ENCODE peak calls at places on chromosomes 11 and 22, in ten cellular contexts. Y is AG04450, N is tibial artery, T is lung, I is HepG2, Z is fibroblast of lung, W is HL-60, G is H1, O is lower lobe of right lung, V is IMR-90. E is an unnamed sample.
A peak's percentile ranks its signal among the peaks of the same experiment; 100 is the strongest.

GRCh38 chr22:49667236-49667635 is 160.4 kb downstream of the BRD1 start:
- DNase-seq in Y (no peak), N (peak; percentile 40), T (no peak), I (no peak), Z (no peak), W (no peak), G (peak; percentile 43), O (peak; percentile 60), V (no peak), E (no peak)

GRCh38 chr22:23369054-23369685 is 188.9 kb downstream of the BCR start:
- DNase-seq in Y (no peak), N (peak; percentile 39), T (no peak), I (no peak), Z (no peak), W (no peak), G (peak; percentile 22), O (no peak), V (no peak), E (no peak)

GRCh38 chr11:44760917-44761545 is 34.3 kb downstream of the TSPAN18 start:
- DNase-seq in Y (peak; percentile 52), N (peak; percentile 83), T (no peak), I (no peak), Z (peak; percentile 83), W (no peak), G (peak; percentile 61), O (no peak), V (peak; percentile 96), E (no peak)

GRCh38 chr22:23032681-23033080 is 37.6 kb upstream of the GNAZ start:
- DNase-seq in Y (no peak), N (no peak), T (no peak), I (no peak), Z (no peak), W (no peak), G (no peak), O (no peak), V (no peak), E (no peak)

GRCh38 chr11:111358038-111359001 is 20.8 kb downstream of the POU2AF1 start:
- DNase-seq in Y (no peak), N (no peak), T (peak; percentile 27), I (no peak), Z (no peak), W (no peak), G (no peak), O (no peak), V (no peak), E (no peak)

GRCh38 chr11:44998051-44998450 is 47.4 kb upstream of the TP53I11 start:
- DNase-seq in Y (no peak), N (no peak), T (no peak), I (no peak), Z (no peak), W (no peak), G (no peak), O (no peak), V (no peak), E (no peak)

GRCh38 chr22:41902932-41903421 is 11.9 kb downstream of the SHISA8 start:
- DNase-seq in Y (no peak), N (no peak), T (no peak), I (no peak), Z (no peak), W (no peak), G (no peak), O (no peak), V (no peak), E (no peak)

GRCh38 chr11:38547464-38547863 is 1949.4 kb upstream of the RAG2 start:
- DNase-seq in Y (no peak), N (no peak), T (no peak), I (no peak), Z (no peak), W (no peak), G (no peak), O (no peak), V (no peak), E (no peak)

GRCh38 chr11:92311616-92312449 is 87.2 kb downstream of the FAT3 start:
- DNase-seq in Y (no peak), N (no peak), T (no peak), I (no peak), Z (peak; percentile 41), W (no peak), G (no peak), O (no peak), V (peak; percentile 19), E (no peak)

GRCh38 chr22:48528221-48528915 is 1299.3 kb downstream of the BRD1 start:
- DNase-seq in Y (no peak), N (no peak), T (no peak), I (no peak), Z (no peak), W (no peak), G (no peak), O (peak; percentile 74), V (no peak), E (no peak)

GRCh38 chr11:18321991-18322711 is at the start of the genes GTF2H1 and HPS5:
- DNase-seq in Y (peak; percentile 96), N (peak; percentile 97), T (peak; percentile 97), I (peak; percentile 98), Z (peak; percentile 98), W (peak; percentile 98), G (peak; percentile 96), O (peak; percentile 96), V (peak; percentile 99), E (peak; percentile 94)

GRCh38 chr11:102685311-102685710 is 20.3 kb downstream of the MMP27 start:
- DNase-seq in Y (no peak), N (no peak), T (no peak), I (no peak), Z (no peak), W (no peak), G (no peak), O (no peak), V (no peak), E (no peak)
- TF ChIP-seq CTCF in Y (no peak), N (no peak), T (no peak), I (no peak), Z (no peak), W (no peak), G (no peak), O (no peak), V (no peak), E (no peak)

GRCh38 chr22:32628626-32629587 is 154.3 kb downstream of the FBXO7 start:
- DNase-seq in Y (peak; percentile 91), N (no peak), T (no peak), I (peak; percentile 55), Z (peak; percentile 99), W (no peak), G (no peak), O (no peak), V (peak; percentile 97), E (no peak)

GRCh38 chr22:32634424-32634981 is 159.9 kb downstream of the FBXO7 start:
- DNase-seq in Y (no peak), N (no peak), T (no peak), I (no peak), Z (no peak), W (peak; percentile 27), G (no peak), O (no peak), V (no peak), E (no peak)

GRCh38 chr22:32627091-32627490 is 152.5 kb downstream of the FBXO7 start:
- DNase-seq in Y (no peak), N (no peak), T (no peak), I (peak; percentile 23), Z (no peak), W (no peak), G (no peak), O (peak; percentile 63), V (no peak), E (no peak)

GRCh38 chr22:32632650-32633049 is 158.0 kb downstream of the FBXO7 start:
- DNase-seq in Y (no peak), N (no peak), T (no peak), I (no peak), Z (no peak), W (no peak), G (no peak), O (no peak), V (no peak), E (no peak)

DNA sequence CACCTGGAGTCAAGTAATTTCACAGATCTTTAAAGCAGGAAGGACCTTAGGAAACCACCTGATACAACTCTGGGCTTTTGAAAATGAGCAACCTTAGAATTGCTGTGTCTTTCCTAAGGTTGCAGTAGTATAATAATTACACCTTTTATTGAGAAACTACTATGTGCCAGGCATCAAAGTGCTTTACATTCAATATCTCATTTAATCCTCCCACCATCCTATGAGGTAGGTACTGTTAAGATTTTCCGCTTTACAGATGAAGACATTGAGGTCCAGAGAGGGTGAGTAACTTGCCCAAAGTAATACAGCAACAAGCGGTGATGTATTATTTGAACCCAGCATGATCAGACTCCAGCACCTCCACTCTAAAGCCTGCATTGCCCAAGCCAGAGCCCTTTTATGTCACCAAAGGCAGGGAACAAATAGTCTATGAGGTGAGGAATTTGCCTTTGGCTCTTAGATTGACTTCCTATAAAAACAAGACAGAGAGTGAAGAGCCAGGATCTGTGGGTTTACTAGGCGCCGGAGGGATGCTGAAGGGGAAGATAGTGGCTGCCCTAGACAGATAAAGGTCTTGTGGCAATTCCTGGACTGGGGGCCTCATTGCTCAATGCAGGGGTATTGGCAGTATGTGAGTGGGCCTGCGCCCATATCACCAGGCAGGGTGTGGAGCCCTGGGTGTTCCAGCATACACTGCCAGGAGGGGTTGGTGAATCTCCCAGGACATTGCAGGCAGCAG is 157.1 kb downstream of the FBXO7 start:
- DNase-seq in Y (no peak), N (no peak), T (no peak), I (no peak), Z (no peak), W (no peak), G (no peak), O (no peak), V (no peak), E (no peak)
- H3K27ac ChIP-seq in Y (no peak overlapping the region), N (no peak overlapping the region), T (no peak overlapping the region), I (no peak overlapping the region), Z (no peak overlapping the region), W (no peak overlapping the region), G (no peak overlapping the region), O (peak overlapping the region; percentile 27), V (no peak overlapping the region), E (no peak overlapping the region)

GRCh38 chr11:6298605-6299004 is 21.7 kb downstream of the CAVIN3 start:
- DNase-seq in Y (no peak), N (no peak), T (no peak), I (peak; percentile 38), Z (peak; percentile 25), W (peak; percentile 59), G (peak; percentile 81), O (no peak), V (no peak), E (no peak)
- TF ChIP-seq CTCF in Y (peak; percentile 53), N (peak; percentile 25), T (peak; percentile 19), I (peak; percentile 84), Z (peak; percentile 59), W (peak; percentile 84), G (peak; percentile 100), O (peak; percentile 49), V (peak; percentile 67), E (no peak)

DNA sequence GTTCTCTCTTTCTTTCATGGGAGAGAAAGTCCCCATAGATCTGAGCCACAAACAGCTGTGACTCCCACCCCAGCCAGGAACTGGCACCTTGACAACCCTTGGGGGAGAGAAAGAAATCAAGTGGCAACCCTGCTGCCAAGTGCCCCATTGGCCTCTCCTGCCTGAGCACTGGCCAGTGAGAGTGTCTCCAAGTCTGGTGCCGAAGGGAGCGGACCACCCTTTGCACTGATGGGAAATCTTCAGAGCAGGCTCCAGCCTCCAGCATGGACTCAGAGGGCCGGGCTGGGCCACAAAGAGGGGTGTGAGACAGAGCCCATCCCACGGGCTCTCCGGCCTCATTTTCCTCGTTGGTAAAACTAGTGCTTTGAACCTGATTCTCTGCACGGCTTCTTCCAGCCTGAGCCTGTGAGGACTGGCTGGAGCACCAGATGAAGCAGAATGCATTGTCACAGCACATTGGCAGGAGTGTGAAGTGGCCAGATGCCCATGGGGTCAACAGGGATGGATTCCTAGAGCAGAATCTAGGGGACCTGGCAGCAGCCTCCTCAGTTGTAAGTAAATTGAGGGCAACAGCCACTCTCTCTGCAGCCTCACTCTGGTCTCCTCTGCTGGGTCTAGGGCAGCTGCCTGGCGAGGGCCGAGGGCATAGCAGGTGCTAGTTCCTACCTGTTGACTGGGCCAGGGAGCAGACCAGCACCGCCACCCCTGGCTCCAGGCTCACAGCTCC is 81.4 kb downstream of the TRIM29 start:
- DNase-seq in Y (no peak), N (no peak), T (no peak), I (no peak), Z (no peak), W (no peak), G (no peak), O (no peak), V (no peak), E (no peak)
- H3K27ac ChIP-seq in Y (no peak overlapping the region), N (no peak overlapping the region), T (no peak overlapping the region), I (no peak overlapping the region), Z (no peak overlapping the region), W (no peak overlapping the region), G (no peak overlapping the region), O (no peak overlapping the region), V (no peak overlapping the region), E (no peak overlapping the region)